ENCODE peak calls at places on chromosome 21, in eight cellular contexts. One of them, this sample, is unnamed.

GRCh38 chr21:21111309-21111920 is 113.2 kb downstream of the NCAM2 start:
- DNase-seq in colonic mucosa: no peak
- DNase-seq in NB4: no peak
- DNase-seq in H7: no peak
- DNase-seq in RPMI8226: no peak
- DNase-seq in astrocyte of the spinal cord: no peak
- DNase-seq in hippocampal formation: no peak
- DNase-seq in AG04450: no peak
- DNase-seq in this sample: no peak

GRCh38 chr21:27802816-27803475 is 836.1 kb upstream of the ADAMTS5 start:
- DNase-seq in colonic mucosa: peak; percentile 53
- DNase-seq in NB4: peak; percentile 39
- DNase-seq in H7: peak; percentile 52
- DNase-seq in RPMI8226: peak; percentile 50
- DNase-seq in astrocyte of the spinal cord: peak; percentile 38
- DNase-seq in hippocampal formation: peak; percentile 58
- DNase-seq in AG04450: no peak
- DNase-seq in this sample: peak; percentile 32

GRCh38 chr21:27532081-27532480 is 565.2 kb upstream of the ADAMTS5 start:
- DNase-seq in colonic mucosa: peak; percentile 54
- DNase-seq in NB4: no peak
- DNase-seq in H7: no peak
- DNase-seq in RPMI8226: no peak
- DNase-seq in astrocyte of the spinal cord: peak; percentile 22
- DNase-seq in hippocampal formation: no peak
- DNase-seq in AG04450: no peak
- DNase-seq in this sample: no peak

GRCh38 chr21:32604484-32604883 is 7.7 kb downstream of the CFAP298 start:
- DNase-seq in colonic mucosa: no peak
- DNase-seq in NB4: no peak
- DNase-seq in H7: peak; percentile 85
- DNase-seq in RPMI8226: no peak
- DNase-seq in astrocyte of the spinal cord: no peak
- DNase-seq in hippocampal formation: no peak
- DNase-seq in AG04450: no peak
- DNase-seq in this sample: no peak

GRCh38 chr21:28904961-28905435 is 87.7 kb downstream of the LTN1 start:
- DNase-seq in colonic mucosa: peak; percentile 53
- DNase-seq in NB4: no peak
- DNase-seq in H7: no peak
- DNase-seq in RPMI8226: no peak
- DNase-seq in astrocyte of the spinal cord: no peak
- DNase-seq in hippocampal formation: no peak
- DNase-seq in AG04450: no peak
- DNase-seq in this sample: no peak

GRCh38 chr21:34008618-34009017 is 64.8 kb upstream of the MRPS6 start:
- DNase-seq in colonic mucosa: no peak
- DNase-seq in NB4: no peak
- DNase-seq in H7: no peak
- DNase-seq in RPMI8226: no peak
- DNase-seq in astrocyte of the spinal cord: peak; percentile 32
- DNase-seq in hippocampal formation: no peak
- DNase-seq in AG04450: no peak
- DNase-seq in this sample: no peak

GRCh38 chr21:45545691-45546531 is 3.7 kb upstream of the SLC19A1 start:
- DNase-seq in colonic mucosa: peak; percentile 15
- DNase-seq in NB4: no peak
- DNase-seq in H7: peak; percentile 62
- DNase-seq in RPMI8226: no peak
- DNase-seq in astrocyte of the spinal cord: no peak
- DNase-seq in hippocampal formation: no peak
- DNase-seq in AG04450: no peak
- DNase-seq in this sample: no peak

GRCh38 chr21:46080171-46081021 is 17.5 kb upstream of the COL6A2 start:
- DNase-seq in colonic mucosa: no peak
- DNase-seq in NB4: no peak
- DNase-seq in H7: no peak
- DNase-seq in RPMI8226: no peak
- DNase-seq in astrocyte of the spinal cord: no peak
- DNase-seq in hippocampal formation: no peak
- DNase-seq in AG04450: no peak
- DNase-seq in this sample: no peak

GRCh38 chr21:31184462-31184861 is 146.2 kb upstream of the KRTAP19-8 start:
- DNase-seq in colonic mucosa: no peak
- DNase-seq in NB4: peak; percentile 28
- DNase-seq in H7: no peak
- DNase-seq in RPMI8226: no peak
- DNase-seq in astrocyte of the spinal cord: no peak
- DNase-seq in hippocampal formation: no peak
- DNase-seq in AG04450: no peak
- DNase-seq in this sample: no peak

GRCh38 chr21:45572783-45573451 is 30.7 kb upstream of the SLC19A1 start:
- DNase-seq in colonic mucosa: no peak
- DNase-seq in NB4: no peak
- DNase-seq in H7: no peak
- DNase-seq in RPMI8226: no peak
- DNase-seq in astrocyte of the spinal cord: no peak
- DNase-seq in hippocampal formation: no peak
- DNase-seq in AG04450: no peak
- DNase-seq in this sample: no peak

GRCh38 chr21:31162827-31163226 is 124.6 kb upstream of the KRTAP19-8 start:
- DNase-seq in colonic mucosa: no peak
- DNase-seq in NB4: no peak
- DNase-seq in H7: no peak
- DNase-seq in RPMI8226: no peak
- DNase-seq in astrocyte of the spinal cord: peak; percentile 70
- DNase-seq in hippocampal formation: no peak
- DNase-seq in AG04450: no peak
- DNase-seq in this sample: no peak

GRCh38 chr21:45262616-45263015 is 25.1 kb downstream of the POFUT2 start:
- DNase-seq in colonic mucosa: peak; percentile 35
- DNase-seq in NB4: no peak
- DNase-seq in H7: peak; percentile 40
- DNase-seq in RPMI8226: no peak
- DNase-seq in astrocyte of the spinal cord: no peak
- DNase-seq in hippocampal formation: no peak
- DNase-seq in AG04450: no peak
- DNase-seq in this sample: no peak

GRCh38 chr21:18350216-18350615 is 53.4 kb downstream of the TMPRSS15 start:
- DNase-seq in colonic mucosa: no peak
- DNase-seq in NB4: no peak
- DNase-seq in H7: no peak
- DNase-seq in RPMI8226: no peak
- DNase-seq in astrocyte of the spinal cord: peak; percentile 46
- DNase-seq in hippocampal formation: no peak
- DNase-seq in AG04450: no peak
- DNase-seq in this sample: no peak

GRCh38 chr21:43361127-43361492 is 65.8 kb downstream of the SIK1 start:
- DNase-seq in colonic mucosa: no peak
- DNase-seq in NB4: peak; percentile 13
- DNase-seq in H7: peak; percentile 75
- DNase-seq in RPMI8226: peak; percentile 88
- DNase-seq in astrocyte of the spinal cord: no peak
- DNase-seq in hippocampal formation: no peak
- DNase-seq in AG04450: no peak
- DNase-seq in this sample: no peak

This sample was measured in HAP-1.